ENCODE peak calls at places on chromosomes 3 and 15, in nine cellular contexts. F, Q, D, M, L, Z, H, R and P are unnamed samples.

GRCh38 chr3:149879872-149880271 is 66.9 kb downstream of the RNF13 start:
- DNase-seq in Q (peak), L (no peak), D (peak), F (peak), H (peak), Z (peak), M (peak), R (no peak), P (no peak)

GRCh38 chr15:36501063-36501678 is 78.3 kb upstream of the CDIN1 start:
- DNase-seq in L (peak), H (peak), R (no peak), M (peak), F (peak), D (no peak), Q (peak), Z (peak), P (no peak)

GRCh38 chr3:115388166-115388565 is 235.1 kb upstream of the GAP43 start:
- DNase-seq in F (no peak), R (no peak), Z (no peak), M (no peak), Q (peak), H (no peak), L (no peak), D (no peak), P (no peak)

GRCh38 chr3:105228696-105229095 is 138.0 kb upstream of the ALCAM start:
- DNase-seq in H (no peak), Z (no peak), Q (no peak), R (no peak), D (no peak), L (no peak), F (no peak), M (no peak), P (no peak)

GRCh38 chr15:76161153-76162049 is 101.6 kb downstream of the TMEM266 start:
- DNase-seq in H (no peak), Q (peak), L (no peak), F (no peak), Z (no peak), M (no peak), R (no peak), D (no peak), P (no peak)

GRCh38 chr15:87661481-87661880 is 595.1 kb downstream of the NTRK3 start:
- DNase-seq in H (no peak), F (no peak), Z (no peak), L (no peak), R (no peak), Q (no peak), M (no peak), D (no peak), P (no peak)

GRCh38 chr3:29247088-29247745 is 33.7 kb upstream of the RBMS3 start:
- DNase-seq in D (no peak), L (no peak), Z (no peak), F (no peak), R (no peak), M (no peak), Q (no peak), H (no peak), P (no peak)

GRCh38 chr3:87350367-87351199 is 74.2 kb upstream of the POU1F1 start:
- DNase-seq in Z (peak), R (no peak), L (peak), F (peak), D (no peak), Q (peak), H (peak), M (no peak), P (no peak)

GRCh38 chr3:132038198-132038825 is 3.5 kb upstream of the CPNE4 start:
- DNase-seq in H (no peak), Q (peak), R (no peak), Z (peak), L (peak), F (peak), D (no peak), M (no peak), P (peak)

GRCh38 chr3:49781415-49782199 is 4.7 kb downstream of the IP6K1 start:
- DNase-seq in H (no peak), D (no peak), M (no peak), Q (no peak), R (no peak), L (no peak), Z (no peak), F (no peak), P (no peak)

GRCh38 chr3:99515-99914 is 97.0 kb upstream of the CHL1 start:
- DNase-seq in M (no peak), Q (no peak), F (no peak), R (no peak), D (no peak), L (peak), H (no peak), Z (no peak), P (no peak)

GRCh38 chr15:85318048-85318731 is 62.2 kb upstream of the AKAP13 start:
- DNase-seq in R (no peak), H (peak), D (no peak), Z (peak), Q (peak), L (no peak), M (no peak), F (no peak), P (no peak)

GRCh38 chr3:37536033-37536432 is 325.6 kb upstream of the CTDSPL start:
- DNase-seq in R (no peak), Z (no peak), L (no peak), Q (no peak), M (no peak), H (no peak), D (no peak), F (no peak), P (no peak)

GRCh38 chr15:63030101-63030528 is 12.4 kb upstream of the TPM1 start:
- DNase-seq in D (no peak), Q (peak), H (no peak), R (no peak), M (no peak), L (no peak), F (no peak), Z (no peak), P (no peak)

GRCh38 chr3:14598143-14598569 is 53.4 kb upstream of the CCDC174 start:
- DNase-seq in M (peak), R (no peak), F (peak), L (peak), H (no peak), Z (peak), Q (peak), D (peak), P (no peak)

GRCh38 chr3:6112546-6112945 is 748.4 kb upstream of the GRM7 start:
- DNase-seq in M (no peak), Q (no peak), F (no peak), Z (no peak), L (no peak), H (no peak), D (no peak), R (no peak), P (no peak)

GRCh38 chr15:41854443-41854842 is 15.8 kb downstream of the PLA2G4B start:
- DNase-seq in Z (no peak), R (no peak), M (no peak), D (no peak), L (no peak), H (no peak), F (no peak), Q (no peak), P (no peak)

GRCh38 chr3:140585828-140586227 is 92.0 kb upstream of the TRIM42 start:
- DNase-seq in M (no peak), H (peak), L (no peak), Z (peak), D (no peak), R (no peak), F (no peak), Q (peak), P (no peak)

GRCh38 chr3:188196232-188196990 is 42.5 kb downstream of the LPP start:
- DNase-seq in H (no peak), R (no peak), L (no peak), Z (no peak), D (no peak), F (no peak), Q (no peak), M (no peak), P (no peak)

GRCh38 chr15:101063212-101063611 is 144.1 kb downstream of the LRRK1 start:
- DNase-seq in L (no peak), D (no peak), M (no peak), R (no peak), Z (no peak), F (no peak), H (no peak), Q (no peak), P (no peak)

GRCh38 chr15:81843226-81843625 is 202.6 kb downstream of the MEX3B start:
- DNase-seq in D (no peak), F (no peak), H (no peak), R (no peak), Q (no peak), Z (no peak), M (no peak), L (no peak), P (no peak)